ENCODE peak calls at places on chromosomes 11 and 22, in seven cellular contexts. U, J, A, S, X, T and V are unnamed samples.

GRCh38 chr11:103924166-103925013 is 112.0 kb upstream of the DDI1 start:
- DNase-seq in U (no peak), J (no peak), A (no peak), S (peak; percentile 61), X (no peak), T (no peak), V (no peak)

GRCh38 chr11:78351193-78351592 is 66.4 kb downstream of the GAB2 start:
- DNase-seq in U (no peak), J (no peak), A (no peak), S (no peak), X (no peak), T (no peak), V (no peak)

GRCh38 chr11:126664643-126665042 is 309.2 kb downstream of the ST3GAL4 start:
- DNase-seq in U (no peak), J (no peak), A (no peak), S (no peak), X (no peak), T (no peak), V (no peak)

GRCh38 chr11:10375280-10376048 is 70.6 kb downstream of the ADM start:
- DNase-seq in U (no peak), J (no peak), A (no peak), S (no peak), X (no peak), T (no peak), V (no peak)

GRCh38 chr11:62171261-62171723 is 18.7 kb upstream of the SCGB1D1 start:
- DNase-seq in U (peak; percentile 59), J (peak; percentile 44), A (peak; percentile 80), S (peak; percentile 89), X (peak; percentile 66), T (peak; percentile 91), V (peak; percentile 92)

GRCh38 chr22:49838771-49839717 is 11.4 kb upstream of the BRD1 start:
- DNase-seq in U (peak; percentile 45), J (no peak), A (no peak), S (no peak), X (peak; percentile 96), T (peak; percentile 30), V (no peak)

GRCh38 chr11:95327273-95327948 is 96.4 kb upstream of the SESN3 start:
- DNase-seq in U (no peak), J (no peak), A (no peak), S (no peak), X (no peak), T (no peak), V (no peak)

GRCh38 chr22:27100789-27101188 is 443.4 kb downstream of the MIAT start:
- DNase-seq in U (no peak), J (peak; percentile 56), A (no peak), S (no peak), X (no peak), T (no peak), V (no peak)

GRCh38 chr11:35304393-35304790 is 115.0 kb downstream of the SLC1A2 start:
- DNase-seq in U (no peak), J (no peak), A (no peak), S (no peak), X (peak; percentile 19), T (no peak), V (no peak)

GRCh38 chr11:118918686-118919280 is 6.9 kb downstream of the BCL9L start:
- DNase-seq in U (no peak), J (peak; percentile 69), A (peak; percentile 70), S (no peak), X (no peak), T (no peak), V (no peak)

GRCh38 chr11:45922425-45923082 is at the start of gene LARGE2:
- DNase-seq in U (peak; percentile 85), J (peak; percentile 69), A (peak; percentile 92), S (peak; percentile 20), X (peak; percentile 27), T (peak; percentile 50), V (peak; percentile 82)

GRCh38 chr11:64566042-64566914 is 24.7 kb upstream of the SLC22A12 start:
- DNase-seq in U (peak; percentile 55), J (peak; percentile 78), A (peak; percentile 96), S (peak; percentile 56), X (no peak), T (peak; percentile 83), V (peak; percentile 51)

GRCh38 chr11:43567396-43567975 is 113.1 kb upstream of the HSD17B12 start:
- DNase-seq in U (no peak), J (no peak), A (peak; percentile 39), S (peak; percentile 58), X (peak; percentile 15), T (no peak), V (peak; percentile 85)

GRCh38 chr11:125886997-125887372 is 483 bp upstream of the HYLS1 start:
- DNase-seq in U (peak; percentile 67), J (peak; percentile 61), A (no peak), S (peak; percentile 68), X (no peak), T (peak; percentile 50), V (peak; percentile 65)

DNA sequence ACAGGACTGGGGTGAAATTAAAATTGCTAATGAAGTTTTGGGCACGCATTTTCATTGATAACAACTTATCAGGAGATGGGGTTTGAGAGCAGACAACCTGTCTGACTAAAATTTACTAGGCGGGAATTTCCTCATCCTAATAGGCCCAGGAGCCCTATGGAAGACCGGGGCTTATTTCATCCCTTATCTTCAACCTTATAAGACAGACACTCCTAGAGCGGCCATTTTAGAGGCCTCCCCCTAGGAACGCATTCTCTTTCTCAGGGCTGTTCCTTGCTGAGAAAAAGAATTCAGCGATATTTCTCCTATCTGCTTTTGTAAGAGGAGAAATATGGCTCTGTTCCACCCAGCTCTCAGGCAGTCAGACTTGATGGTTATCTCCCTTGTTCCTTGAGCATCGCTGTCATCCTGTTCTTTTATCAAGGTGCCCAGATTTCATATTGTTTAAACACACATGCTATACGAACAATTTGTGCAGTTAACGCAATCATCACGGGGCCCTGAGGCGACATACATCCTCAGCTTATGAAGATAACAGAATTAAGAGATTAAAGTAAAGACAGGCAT is 39.3 kb upstream of the ZC3H12C start:
- DNase-seq in U (no peak), J (no peak), A (peak; percentile 31), S (no peak), X (no peak), T (no peak), V (no peak)
- H3K4me1 ChIP-seq in U (no peaks in the 10 kb centered on the region), J (no peaks in the 10 kb centered on the region), A (no peaks in the 10 kb centered on the region), S (no peaks in the 10 kb centered on the region), X (no peaks in the 10 kb centered on the region), T (no peaks in the 10 kb centered on the region), V (no peaks in the 10 kb centered on the region)

GRCh38 chr22:48489551-48490512 is 1337.8 kb downstream of the BRD1 start:
- DNase-seq in U (no peak), J (peak; percentile 62), A (no peak), S (peak; percentile 34), X (no peak), T (no peak), V (no peak)
- H3K4me1 ChIP-seq in U (peaks cover 5% of the 10 kb centered on the region), J (peaks cover 5% of the 10 kb centered on the region), A (no peaks in the 10 kb centered on the region), S (peaks cover 8% of the 10 kb centered on the region), X (no peaks in the 10 kb centered on the region), T (no peaks in the 10 kb centered on the region), V (peaks cover 38% of the 10 kb centered on the region)

GRCh38 chr22:44486538-44486937 is 11.5 kb downstream of the RTL6 start:
- DNase-seq in U (no peak), J (no peak), A (no peak), S (no peak), X (no peak), T (no peak), V (no peak)

GRCh38 chr22:44479662-44480061 is 18.4 kb downstream of the RTL6 start:
- DNase-seq in U (no peak), J (no peak), A (no peak), S (no peak), X (no peak), T (no peak), V (no peak)

GRCh38 chr22:44484618-44485017 is 13.4 kb downstream of the RTL6 start:
- DNase-seq in U (no peak), J (no peak), A (no peak), S (no peak), X (no peak), T (no peak), V (no peak)

GRCh38 chr22:44485494-44485893 is 12.5 kb downstream of the RTL6 start:
- DNase-seq in U (no peak), J (no peak), A (no peak), S (no peak), X (no peak), T (no peak), V (no peak)

DNA sequence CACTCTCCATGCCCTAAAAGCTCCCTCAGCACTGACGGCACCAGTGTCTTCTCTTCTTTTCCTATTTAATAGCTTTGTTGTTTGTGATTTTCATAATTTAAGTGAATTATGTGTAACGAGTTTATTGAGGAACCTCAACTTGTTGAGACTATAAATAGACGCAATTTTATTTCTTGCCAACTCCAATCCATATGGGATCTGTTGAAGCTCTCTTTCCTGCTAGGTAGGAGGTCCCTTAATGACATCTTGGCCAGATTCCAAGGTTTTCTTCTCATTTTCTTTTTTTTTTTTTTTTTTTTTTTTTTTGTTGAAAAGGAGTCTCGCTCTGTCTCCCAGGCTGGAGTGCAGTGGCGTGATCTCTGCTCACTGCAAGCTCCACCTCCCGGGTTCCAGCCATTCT is 14.2 kb downstream of the RTL6 start:
- DNase-seq in U (no peak), J (no peak), A (no peak), S (no peak), X (no peak), T (no peak), V (no peak)
- H3K4me1 ChIP-seq in U (no peaks in the 10 kb centered on the region), J (no peaks in the 10 kb centered on the region), A (no peaks in the 10 kb centered on the region), S (no peaks in the 10 kb centered on the region), X (no peaks in the 10 kb centered on the region), T (peaks cover 7% of the 10 kb centered on the region), V (no peaks in the 10 kb centered on the region)

GRCh38 chr11:33500865-33501479 is 199.7 kb downstream of the C11orf91 start:
- DNase-seq in U (no peak), J (no peak), A (peak; percentile 59), S (peak; percentile 12), X (no peak), T (no peak), V (peak; percentile 52)
- H3K4me1 ChIP-seq in U (no peaks in the 10 kb centered on the region), J (no peaks in the 10 kb centered on the region), A (no peaks in the 10 kb centered on the region), S (no peaks in the 10 kb centered on the region), X (no peaks in the 10 kb centered on the region), T (no peaks in the 10 kb centered on the region), V (no peaks in the 10 kb centered on the region)

GRCh38 chr11:71450507-71450906 is 2.3 kb upstream of the DHCR7 start:
- DNase-seq in U (no peak), J (no peak), A (no peak), S (no peak), X (no peak), T (no peak), V (no peak)
- H3K4me1 ChIP-seq in U (peaks cover 52% of the 10 kb centered on the region), J (peaks cover 3% of the 10 kb centered on the region), A (peaks cover 29% of the 10 kb centered on the region), S (peaks cover 10% of the 10 kb centered on the region), X (peaks cover 58% of the 10 kb centered on the region), T (peaks cover 10% of the 10 kb centered on the region), V (peaks cover 53% of the 10 kb centered on the region)